ENCODE peak calls at places on chromosome 21, in five cellular contexts. X is spleen, J is AG04450, V is BJ, A is thoracic aorta. F is an unnamed sample.

GRCh38 chr21:21750124-21750825 is 752.1 kb downstream of the NCAM2 start:
- DNase-seq in X (no peak), J (no peak), V (no peak), A (no peak), F (no peak)

GRCh38 chr21:41321211-41321907 is 4.8 kb downstream of the FAM3B start:
- DNase-seq in J (no peak), X (no peak), V (no peak), A (no peak), F (no peak)

GRCh38 chr21:42574234-42575027 is 60.8 kb downstream of the SLC37A1 start:
- DNase-seq in A (no peak), X (no peak), J (no peak), V (no peak), F (no peak)

GRCh38 chr21:29149771-29150425 is 19.5 kb downstream of the MAP3K7CL start:
- DNase-seq in X (no peak), J (peak; percentile 49), A (no peak), V (no peak), F (no peak)

GRCh38 chr21:28632718-28633408 is 359.8 kb downstream of the LTN1 start:
- DNase-seq in A (no peak), V (peak; percentile 28), X (no peak), J (no peak), F (no peak)

GRCh38 chr21:32459972-32460371 is 47.5 kb downstream of the EVA1C start:
- DNase-seq in V (no peak), X (no peak), A (no peak), J (no peak), F (no peak)

GRCh38 chr21:30268608-30269197 is 14.0 kb downstream of the KRTAP24-1 start:
- DNase-seq in J (no peak), V (no peak), A (no peak), X (no peak), F (no peak)

GRCh38 chr21:40155563-40155962 is 288.3 kb downstream of the PCP4 start:
- DNase-seq in J (no peak), X (no peak), V (no peak), A (no peak), F (no peak)

GRCh38 chr21:41827951-41828883 is 50.9 kb downstream of the PRDM15 start:
- DNase-seq in A (no peak), X (peak; percentile 70), J (no peak), V (no peak), F (no peak)

GRCh38 chr21:27795418-27795817 is 828.5 kb upstream of the ADAMTS5 start:
- DNase-seq in J (no peak), V (no peak), X (no peak), A (no peak), F (no peak)

GRCh38 chr21:36487641-36488307 is 7.9 kb upstream of the CLDN14 start:
- DNase-seq in A (no peak), J (no peak), V (no peak), X (no peak), F (no peak)

GRCh38 chr21:41235214-41235613 is 67.3 kb downstream of the BACE2 start:
- DNase-seq in X (no peak), A (no peak), V (no peak), J (no peak), F (no peak)

GRCh38 chr21:46318464-46318845 is 5.2 kb downstream of the C21orf58 start:
- DNase-seq in J (no peak), A (no peak), X (no peak), V (no peak), F (no peak)

GRCh38 chr21:28337319-28337718 is 655.4 kb downstream of the LTN1 start:
- DNase-seq in V (no peak), A (no peak), X (no peak), J (peak; percentile 34), F (no peak)

GRCh38 chr21:41768371-41769042 is 1.7 kb upstream of the RIPK4 start:
- DNase-seq in A (no peak), J (peak; percentile 27), V (peak; percentile 78), X (no peak), F (peak; percentile 64)

GRCh38 chr21:42025392-42026071 is 15.4 kb upstream of the ZBTB21 start:
- DNase-seq in V (peak; percentile 67), X (no peak), A (no peak), J (no peak), F (no peak)

GRCh38 chr21:45818904-45819285 is 162.7 kb upstream of the COL6A1 start:
- DNase-seq in X (no peak), V (peak; percentile 40), A (no peak), J (no peak), F (peak; percentile 43)

GRCh38 chr21:20592482-20592881 is 405.7 kb upstream of the NCAM2 start:
- DNase-seq in V (no peak), X (no peak), J (no peak), A (no peak), F (no peak)

GRCh38 chr21:30984897-30985296 is 53.4 kb downstream of the KRTAP19-8 start:
- DNase-seq in A (no peak), X (no peak), V (no peak), J (no peak), F (no peak)

GRCh38 chr21:16239659-16240265 is 510.0 kb downstream of the USP25 start:
- DNase-seq in V (no peak), J (no peak), X (no peak), A (no peak), F (no peak)

GRCh38 chr21:42031816-42032215 is 21.7 kb upstream of the ZBTB21 start:
- DNase-seq in J (no peak), V (no peak), X (peak; percentile 50), A (no peak), F (no peak)

GRCh38 chr21:25999935-26000582 is 170.5 kb downstream of the APP start:
- DNase-seq in V (no peak), X (peak; percentile 84), A (no peak), J (no peak), F (no peak)

GRCh38 chr21:36478941-36479340 is 981 bp downstream of the CLDN14 start:
- DNase-seq in V (no peak), J (no peak), X (peak; percentile 39), A (no peak), F (no peak)

GRCh38 chr21:26405735-26406361 is 167.2 kb downstream of the CYYR1 start:
- DNase-seq in A (no peak), J (peak; percentile 50), V (no peak), X (no peak), F (peak; percentile 60)

GRCh38 chr21:42304556-42305454 is 10.4 kb downstream of the TFF3 start:
- DNase-seq in J (no peak), A (no peak), V (no peak), X (no peak), F (no peak)

GRCh38 chr21:25997788-25998611 is 172.6 kb downstream of the APP start:
- DNase-seq in V (no peak), X (no peak), A (no peak), J (no peak), F (no peak)

GRCh38 chr21:45870421-45870820 is 111.1 kb upstream of the COL6A1 start:
- DNase-seq in X (peak; percentile 65), J (no peak), A (no peak), V (no peak), F (no peak)

GRCh38 chr21:45988366-45989347 is 7.1 kb downstream of the COL6A1 start:
- DNase-seq in A (peak; percentile 0), J (no peak), X (peak; percentile 56), V (no peak), F (no peak)

DNA sequence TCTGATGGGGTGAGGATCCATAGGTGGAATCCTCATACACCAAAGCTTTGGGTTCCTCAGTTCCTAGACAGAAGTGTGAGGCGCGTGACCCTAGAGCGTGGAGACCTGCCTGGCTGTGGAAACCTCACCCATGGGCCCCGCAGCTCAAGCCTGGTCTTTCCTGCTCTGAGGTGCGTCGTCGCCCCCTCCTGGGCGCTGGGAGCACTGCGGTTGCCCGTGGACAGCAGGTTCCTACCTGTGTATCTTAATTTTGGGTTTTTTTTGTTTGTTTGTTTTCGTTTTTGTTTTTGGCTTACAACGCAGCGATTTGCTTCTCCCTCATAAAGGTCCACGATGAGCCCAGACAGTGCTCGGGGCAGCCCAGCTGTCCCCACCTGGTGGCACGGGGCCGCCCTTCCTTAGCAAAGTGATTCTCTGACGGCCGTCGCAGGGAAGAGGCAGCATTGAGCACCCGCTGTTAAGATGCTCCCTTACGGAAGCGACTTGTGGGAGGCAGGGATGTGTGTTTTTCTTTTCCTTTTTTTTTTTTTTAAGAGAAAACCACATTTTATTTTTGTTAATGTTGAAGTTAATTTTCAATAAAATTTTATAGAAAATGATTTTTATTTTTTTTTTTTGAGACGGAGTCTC is 36.5 kb upstream of the TRAPPC10 start:
- DNase-seq in A (no peak), X (peak; percentile 93), V (no peak), J (peak; percentile 8), F (no peak)
- H3K4me3 ChIP-seq in A (no peak overlapping the region), X (no peak overlapping the region), V (no peak overlapping the region), J (no peak overlapping the region), F (no peak overlapping the region)

DNA sequence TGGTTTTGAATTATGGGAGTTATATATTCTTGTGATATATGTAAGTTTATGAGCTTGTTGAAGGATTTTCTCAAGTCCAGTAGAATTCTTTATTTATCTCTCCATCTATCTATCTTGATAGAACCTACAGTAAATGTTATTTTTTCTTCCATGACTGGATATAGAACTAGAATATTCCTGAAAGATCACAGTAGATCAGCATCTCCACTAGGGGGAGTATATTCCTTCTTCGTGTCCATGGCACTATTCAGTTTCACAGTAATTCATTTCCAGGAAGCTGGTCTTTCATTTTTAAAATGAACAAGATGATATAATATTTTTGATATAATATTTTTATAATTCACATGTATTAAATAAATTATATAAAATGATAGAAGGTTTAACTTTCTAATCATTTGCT is 18.8 kb downstream of the TMPRSS15 start:
- DNase-seq in V (no peak), X (no peak), A (no peak), J (no peak), F (no peak)
- TF ChIP-seq CTCF in V (peak; percentile 13), X (peak; percentile 54), A (no peak), J (no peak), F (peak; percentile 68)

GRCh38 chr21:14452842-14453241 is 69.9 kb upstream of the HSPA13 start:
- DNase-seq in V (no peak), J (no peak), X (no peak), A (no peak), F (no peak)

GRCh38 chr21:14453964-14454641 is 71.2 kb upstream of the HSPA13 start:
- DNase-seq in J (no peak), V (no peak), A (no peak), X (no peak), F (no peak)

GRCh38 chr21:14452031-14452778 is 69.3 kb upstream of the HSPA13 start:
- DNase-seq in A (no peak), V (no peak), X (no peak), J (no peak), F (no peak)

GRCh38 chr21:14453339-14453738 is 70.4 kb upstream of the HSPA13 start:
- DNase-seq in A (no peak), X (no peak), J (no peak), V (no peak), F (no peak)

DNA sequence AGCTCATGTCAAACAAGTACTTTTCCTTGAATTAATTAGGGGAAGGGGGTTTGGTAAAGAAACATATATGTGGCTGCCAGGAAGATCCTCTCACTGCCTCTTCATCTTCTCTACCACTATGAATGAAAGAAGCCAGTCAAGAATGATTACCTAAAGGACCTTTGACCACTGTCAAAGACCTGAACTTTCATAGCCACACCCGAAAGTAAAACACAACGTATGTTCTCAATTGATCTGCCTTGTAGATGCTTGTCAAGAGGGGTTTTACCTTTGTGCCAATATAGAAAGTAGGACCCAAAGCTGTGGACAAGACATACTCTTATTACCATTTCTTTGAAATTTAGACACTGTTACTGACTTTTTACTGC is 71.7 kb upstream of the HSPA13 start:
- DNase-seq in A (no peak), V (no peak), J (no peak), X (no peak), F (no peak)
- H3K4me3 ChIP-seq in A (no peak overlapping the region), V (no peak overlapping the region), J (no peak overlapping the region), X (no peak overlapping the region), F (no peak overlapping the region)

GRCh38 chr21:23155281-23155680 is 2157.1 kb downstream of the NCAM2 start:
- DNase-seq in J (no peak), V (no peak), X (no peak), A (no peak), F (no peak)

GRCh38 chr21:23152130-23152529 is 2153.9 kb downstream of the NCAM2 start:
- DNase-seq in X (no peak), J (no peak), V (no peak), A (no peak), F (no peak)
- TF ChIP-seq CTCF in X (no peak), J (no peak), V (no peak), A (no peak), F (no peak)